ENCODE peak calls at places on chromosomes 1 and 21, in five cellular contexts. A is EH, W is AG08396, S is foreskin fibroblast, B is brain microvascular endothelial cell. M is an unnamed sample.

GRCh38 chr1:3879787-3880428 is 20.2 kb downstream of the C1orf174 start:
- DNase-seq in S (no peak), W (no peak), B (no peak), A (no peak), M (no peak)

GRCh38 chr1:52919051-52919719 is 2.4 kb downstream of the ECHDC2 start:
- DNase-seq in A (no peak), S (no peak), B (no peak), W (no peak), M (no peak)

GRCh38 chr1:20705356-20705755 is 12.5 kb downstream of the KIF17 start:
- DNase-seq in S (no peak), W (no peak), B (no peak), A (no peak), M (no peak)

GRCh38 chr1:26161408-26162219 is 2.7 kb downstream of the FAM110D start:
- DNase-seq in B (no peak), S (peak), A (peak), W (peak), M (peak)

GRCh38 chr1:1216770-1217620 is 3.0 kb upstream of the TNFRSF4 start:
- DNase-seq in B (no peak), W (no peak), A (no peak), S (no peak), M (no peak)

GRCh38 chr1:25858906-25859789 is at the start of gene AUNIP:
- DNase-seq in W (peak), B (peak), A (peak), S (peak), M (peak)

GRCh38 chr1:184152944-184153343 is 101.4 kb downstream of the TSEN15 start:
- DNase-seq in B (no peak), S (no peak), W (no peak), A (no peak), M (no peak)

GRCh38 chr1:229887043-229887822 is 179.8 kb upstream of the GALNT2 start:
- DNase-seq in W (no peak), B (no peak), S (peak), A (peak), M (no peak)

GRCh38 chr1:195097316-195097715 is 1510.9 kb downstream of the KCNT2 start:
- DNase-seq in B (no peak), W (no peak), S (peak), A (no peak), M (peak)

GRCh38 chr1:216600730-216601426 is 122.4 kb downstream of the ESRRG start:
- DNase-seq in A (peak), B (peak), S (peak), W (peak), M (peak)

GRCh38 chr1:182617075-182617429 is 12.9 kb upstream of the RGS16 start:
- DNase-seq in B (no peak), W (no peak), A (no peak), S (no peak), M (no peak)

GRCh38 chr1:205391386-205391785 is 30.5 kb downstream of the LEMD1 start:
- DNase-seq in B (no peak), S (no peak), A (no peak), W (no peak), M (no peak)

GRCh38 chr21:42390696-42391095 is 5.2 kb downstream of the TMPRSS3 start:
- DNase-seq in S (no peak), B (no peak), A (no peak), W (no peak), M (no peak)

GRCh38 chr1:58782308-58783089 is 1.3 kb downstream of the JUN start:
- DNase-seq in S (peak), B (no peak), W (peak), A (peak), M (peak)

GRCh38 chr1:111275079-111275478 is 15.6 kb upstream of the CHIA start:
- DNase-seq in W (peak), S (peak), A (peak), B (no peak), M (peak)

GRCh38 chr21:46361937-46362336 is 38.0 kb downstream of the PCNT start:
- DNase-seq in A (no peak), W (no peak), B (no peak), S (no peak), M (no peak)

GRCh38 chr1:56180806-56181205 is 398.6 kb downstream of the PLPP3 start:
- DNase-seq in B (no peak), S (no peak), A (no peak), W (no peak), M (no peak)

GRCh38 chr1:202014915-202015676 is 4.7 kb downstream of the ELF3 start:
- DNase-seq in W (no peak), A (no peak), S (no peak), B (no peak), M (no peak)

GRCh38 chr1:68438310-68438709 is 11.4 kb downstream of the RPE65 start:
- DNase-seq in W (no peak), S (no peak), B (no peak), A (no peak), M (no peak)

GRCh38 chr1:202107321-202107761 is 15.4 kb upstream of the GPR37L1 start:
- DNase-seq in B (no peak), A (no peak), S (no peak), W (no peak), M (no peak)

GRCh38 chr1:235368428-235368827 is 1.2 kb downstream of the TBCE start:
- DNase-seq in S (no peak), A (no peak), W (no peak), B (no peak), M (no peak)

M was measured in iris pigment epithelial cell.